ENCODE peak calls at places on chromosomes 16 and 17, in four cellular contexts. U is HCT116, J is HTR-8/SVneo, Q is memory B cell. K is an unnamed sample.

GRCh38 chr16:22326771-22327445 is 29.7 kb downstream of the POLR3E start:
- DNase-seq in U (no peak), J (no peak), Q (no peak), K (no peak)

GRCh38 chr16:9053006-9053601 is 38.3 kb upstream of the HAPSTR1 start:
- DNase-seq in U (peak; percentile 74), J (peak; percentile 72), Q (no peak), K (peak; percentile 21)

GRCh38 chr17:4565209-4566141 is 5.1 kb upstream of the GGT6 start:
- DNase-seq in U (peak; percentile 84), J (peak; percentile 84), Q (peak; percentile 31), K (no peak)

GRCh38 chr17:70603226-70603625 is 433.9 kb downstream of the KCNJ2 start:
- DNase-seq in U (no peak), J (no peak), Q (no peak), K (no peak)

GRCh38 chr17:40915721-40916256 is 21.7 kb downstream of the KRT23 start:
- DNase-seq in U (no peak), J (no peak), Q (no peak), K (peak; percentile 6)

GRCh38 chr17:2547176-2547575 is 35.5 kb upstream of the METTL16 start:
- DNase-seq in U (no peak), J (peak; percentile 46), Q (no peak), K (no peak)

GRCh38 chr16:60818471-60818870 is 1217.8 kb downstream of the CDH8 start:
- DNase-seq in U (no peak), J (no peak), Q (no peak), K (no peak)

GRCh38 chr16:81424761-81425160 is 19.8 kb upstream of the CMIP start:
- DNase-seq in U (no peak), J (no peak), Q (no peak), K (peak; percentile 56)

GRCh38 chr16:29854520-29855100 is 8.4 kb downstream of the CDIPT start:
- DNase-seq in U (no peak), J (no peak), Q (no peak), K (no peak)

GRCh38 chr17:4161560-4162221 is 18.7 kb downstream of the CYB5D2 start:
- DNase-seq in U (no peak), J (peak; percentile 38), Q (no peak), K (no peak)

GRCh38 chr16:56273615-56274014 is 82.3 kb downstream of the GNAO1 start:
- DNase-seq in U (no peak), J (no peak), Q (no peak), K (no peak)

GRCh38 chr16:13068912-13069583 is 167.7 kb downstream of the SHISA9 start:
- DNase-seq in U (no peak), J (no peak), Q (no peak), K (no peak)

GRCh38 chr16:7321661-7322060 is 11.0 kb upstream of the RBFOX1 start:
- DNase-seq in U (no peak), J (no peak), Q (no peak), K (no peak)

GRCh38 chr16:81513204-81514040 is 68.8 kb downstream of the CMIP start:
- DNase-seq in U (no peak), J (no peak), Q (no peak), K (no peak)

GRCh38 chr16:14372471-14372870 is 257.6 kb downstream of the PARN start:
- DNase-seq in U (no peak), J (no peak), Q (no peak), K (no peak)

GRCh38 chr17:360141-360705 is 7.6 kb upstream of the RPH3AL start:
- DNase-seq in U (no peak), J (no peak), Q (no peak), K (no peak)

GRCh38 chr17:40259505-40259904 is 28.2 kb upstream of the CDC6 start:
- DNase-seq in U (no peak), J (no peak), Q (no peak), K (no peak)

GRCh38 chr16:50448522-50448921 is 79.7 kb upstream of the BRD7 start:
- DNase-seq in U (no peak), J (no peak), Q (no peak), K (no peak)

GRCh38 chr16:71368958-71369357 is 10.4 kb downstream of the CALB2 start:
- DNase-seq in U (no peak), J (no peak), Q (no peak), K (no peak)

GRCh38 chr16:70691223-70692129 is 5.6 kb upstream of the MTSS2 start:
- DNase-seq in U (no peak), J (no peak), Q (no peak), K (no peak)

K was measured in stimulated activated naive B cell treated with anti-CD40 and anti-IgM and Interleukin-4, amounts not matched to agents 10 μg/mL and 1 μg/mL and 100 μg/mL, for 72 hours.